ENCODE peak calls at places on chromosomes 12 and 14, in eight cellular contexts. One of them, this sample, is unnamed.

GRCh38 chr14:55446127-55446736 is 5.8 kb upstream of the TBPL2 start:
- DNase-seq in activated CD4-positive, CD25-positive, alpha-beta regulatory T cell: peak; percentile 3
- DNase-seq in foreskin fibroblast: peak; percentile 65
- DNase-seq in lower lobe of right lung: no peak
- DNase-seq in mucosa of gallbladder: peak; percentile 67
- DNase-seq in M059J: peak; percentile 83
- DNase-seq in AG10803: peak; percentile 72
- DNase-seq in epithelial cell of esophagus: peak; percentile 81
- DNase-seq in this sample: peak; percentile 71

GRCh38 chr12:42987216-42987631 is 397.7 kb upstream of the PRICKLE1 start:
- DNase-seq in activated CD4-positive, CD25-positive, alpha-beta regulatory T cell: no peak
- DNase-seq in foreskin fibroblast: no peak
- DNase-seq in lower lobe of right lung: no peak
- DNase-seq in mucosa of gallbladder: no peak
- DNase-seq in M059J: peak; percentile 48
- DNase-seq in AG10803: peak; percentile 0
- DNase-seq in epithelial cell of esophagus: no peak
- DNase-seq in this sample: peak; percentile 40

GRCh38 chr12:132423251-132424117 is 66.5 kb upstream of the FBRSL1 start:
- DNase-seq in activated CD4-positive, CD25-positive, alpha-beta regulatory T cell: no peak
- DNase-seq in foreskin fibroblast: no peak
- DNase-seq in lower lobe of right lung: no peak
- DNase-seq in mucosa of gallbladder: no peak
- DNase-seq in M059J: no peak
- DNase-seq in AG10803: no peak
- DNase-seq in epithelial cell of esophagus: no peak
- DNase-seq in this sample: no peak

GRCh38 chr12:38162013-38162412 is 154.6 kb upstream of the ALG10B start:
- DNase-seq in activated CD4-positive, CD25-positive, alpha-beta regulatory T cell: no peak
- DNase-seq in foreskin fibroblast: no peak
- DNase-seq in lower lobe of right lung: no peak
- DNase-seq in mucosa of gallbladder: no peak
- DNase-seq in M059J: no peak
- DNase-seq in AG10803: no peak
- DNase-seq in epithelial cell of esophagus: no peak
- DNase-seq in this sample: no peak

GRCh38 chr12:114605918-114606317 is 78.1 kb downstream of the TBX3 start:
- DNase-seq in activated CD4-positive, CD25-positive, alpha-beta regulatory T cell: no peak
- DNase-seq in foreskin fibroblast: no peak
- DNase-seq in lower lobe of right lung: no peak
- DNase-seq in mucosa of gallbladder: no peak
- DNase-seq in M059J: no peak
- DNase-seq in AG10803: no peak
- DNase-seq in epithelial cell of esophagus: no peak
- DNase-seq in this sample: no peak

GRCh38 chr12:98758331-98758730 is 113.2 kb downstream of the APAF1 start:
- DNase-seq in activated CD4-positive, CD25-positive, alpha-beta regulatory T cell: no peak
- DNase-seq in foreskin fibroblast: no peak
- DNase-seq in lower lobe of right lung: no peak
- DNase-seq in mucosa of gallbladder: no peak
- DNase-seq in M059J: peak; percentile 48
- DNase-seq in AG10803: peak; percentile 63
- DNase-seq in epithelial cell of esophagus: no peak
- DNase-seq in this sample: peak; percentile 37

GRCh38 chr12:64103821-64104220 is 118.3 kb downstream of the KICS2 start:
- DNase-seq in activated CD4-positive, CD25-positive, alpha-beta regulatory T cell: no peak
- DNase-seq in foreskin fibroblast: no peak
- DNase-seq in lower lobe of right lung: no peak
- DNase-seq in mucosa of gallbladder: no peak
- DNase-seq in M059J: peak; percentile 49
- DNase-seq in AG10803: peak; percentile 59
- DNase-seq in epithelial cell of esophagus: peak; percentile 21
- DNase-seq in this sample: no peak

GRCh38 chr12:99334737-99335136 is 312.8 kb upstream of the GARIN6 start:
- DNase-seq in activated CD4-positive, CD25-positive, alpha-beta regulatory T cell: no peak
- DNase-seq in foreskin fibroblast: no peak
- DNase-seq in lower lobe of right lung: no peak
- DNase-seq in mucosa of gallbladder: no peak
- DNase-seq in M059J: no peak
- DNase-seq in AG10803: no peak
- DNase-seq in epithelial cell of esophagus: no peak
- DNase-seq in this sample: no peak

GRCh38 chr12:65585648-65586420 is 238.4 kb upstream of the HMGA2 start:
- DNase-seq in activated CD4-positive, CD25-positive, alpha-beta regulatory T cell: no peak
- DNase-seq in foreskin fibroblast: no peak
- DNase-seq in lower lobe of right lung: no peak
- DNase-seq in mucosa of gallbladder: no peak
- DNase-seq in M059J: no peak
- DNase-seq in AG10803: no peak
- DNase-seq in epithelial cell of esophagus: no peak
- DNase-seq in this sample: peak; percentile 28

GRCh38 chr12:106342397-106343212 is 14.9 kb upstream of the POLR3B start:
- DNase-seq in activated CD4-positive, CD25-positive, alpha-beta regulatory T cell: no peak
- DNase-seq in foreskin fibroblast: peak; percentile 75
- DNase-seq in lower lobe of right lung: peak; percentile 65
- DNase-seq in mucosa of gallbladder: peak; percentile 62
- DNase-seq in M059J: peak; percentile 81
- DNase-seq in AG10803: peak; percentile 86
- DNase-seq in epithelial cell of esophagus: peak; percentile 65
- DNase-seq in this sample: peak; percentile 74

GRCh38 chr14:100773331-100774163 is 46.9 kb downstream of the DLK1 start:
- DNase-seq in activated CD4-positive, CD25-positive, alpha-beta regulatory T cell: no peak
- DNase-seq in foreskin fibroblast: no peak
- DNase-seq in lower lobe of right lung: no peak
- DNase-seq in mucosa of gallbladder: no peak
- DNase-seq in M059J: no peak
- DNase-seq in AG10803: no peak
- DNase-seq in epithelial cell of esophagus: no peak
- DNase-seq in this sample: no peak

GRCh38 chr14:75226755-75227544 is 50.5 kb upstream of the TMED10 start:
- DNase-seq in activated CD4-positive, CD25-positive, alpha-beta regulatory T cell: no peak
- DNase-seq in foreskin fibroblast: no peak
- DNase-seq in lower lobe of right lung: no peak
- DNase-seq in mucosa of gallbladder: no peak
- DNase-seq in M059J: no peak
- DNase-seq in AG10803: no peak
- DNase-seq in epithelial cell of esophagus: no peak
- DNase-seq in this sample: no peak

GRCh38 chr12:63450821-63451220 is 217.5 kb downstream of the DPY19L2 start:
- DNase-seq in activated CD4-positive, CD25-positive, alpha-beta regulatory T cell: no peak
- DNase-seq in foreskin fibroblast: no peak
- DNase-seq in lower lobe of right lung: no peak
- DNase-seq in mucosa of gallbladder: no peak
- DNase-seq in M059J: no peak
- DNase-seq in AG10803: no peak
- DNase-seq in epithelial cell of esophagus: no peak
- DNase-seq in this sample: no peak

GRCh38 chr12:58368001-58368400 is 426.6 kb downstream of the ATP23 start:
- DNase-seq in activated CD4-positive, CD25-positive, alpha-beta regulatory T cell: no peak
- DNase-seq in foreskin fibroblast: no peak
- DNase-seq in lower lobe of right lung: no peak
- DNase-seq in mucosa of gallbladder: no peak
- DNase-seq in M059J: peak; percentile 63
- DNase-seq in AG10803: no peak
- DNase-seq in epithelial cell of esophagus: no peak
- DNase-seq in this sample: no peak

GRCh38 chr14:95547626-95548327 is 12.9 kb downstream of the GLRX5 start:
- DNase-seq in activated CD4-positive, CD25-positive, alpha-beta regulatory T cell: no peak
- DNase-seq in foreskin fibroblast: no peak
- DNase-seq in lower lobe of right lung: no peak
- DNase-seq in mucosa of gallbladder: no peak
- DNase-seq in M059J: peak; percentile 79
- DNase-seq in AG10803: peak; percentile 63
- DNase-seq in epithelial cell of esophagus: peak; percentile 56
- DNase-seq in this sample: peak; percentile 75

GRCh38 chr12:121009744-121010143 is 6.5 kb downstream of the C12orf43 start:
- DNase-seq in activated CD4-positive, CD25-positive, alpha-beta regulatory T cell: no peak
- DNase-seq in foreskin fibroblast: peak; percentile 26
- DNase-seq in lower lobe of right lung: no peak
- DNase-seq in mucosa of gallbladder: peak; percentile 66
- DNase-seq in M059J: peak; percentile 44
- DNase-seq in AG10803: peak; percentile 28
- DNase-seq in epithelial cell of esophagus: peak; percentile 71
- DNase-seq in this sample: peak; percentile 22

GRCh38 chr12:34358198-34358597 is 335.9 kb downstream of the ALG10 start:
- DNase-seq in activated CD4-positive, CD25-positive, alpha-beta regulatory T cell: no peak
- DNase-seq in foreskin fibroblast: no peak
- DNase-seq in lower lobe of right lung: no peak
- DNase-seq in mucosa of gallbladder: no peak
- DNase-seq in M059J: no peak
- DNase-seq in AG10803: no peak
- DNase-seq in epithelial cell of esophagus: no peak
- DNase-seq in this sample: no peak

GRCh38 chr14:59321184-59321952 is 132.9 kb downstream of the DAAM1 start:
- DNase-seq in activated CD4-positive, CD25-positive, alpha-beta regulatory T cell: no peak
- DNase-seq in foreskin fibroblast: no peak
- DNase-seq in lower lobe of right lung: no peak
- DNase-seq in mucosa of gallbladder: no peak
- DNase-seq in M059J: peak; percentile 61
- DNase-seq in AG10803: peak; percentile 70
- DNase-seq in epithelial cell of esophagus: peak; percentile 81
- DNase-seq in this sample: peak; percentile 67

GRCh38 chr14:77099425-77100167 is 1.5 kb downstream of the CIPC start:
- DNase-seq in activated CD4-positive, CD25-positive, alpha-beta regulatory T cell: no peak
- DNase-seq in foreskin fibroblast: peak; percentile 79
- DNase-seq in lower lobe of right lung: no peak
- DNase-seq in mucosa of gallbladder: peak; percentile 23
- DNase-seq in M059J: peak; percentile 85
- DNase-seq in AG10803: peak; percentile 77
- DNase-seq in epithelial cell of esophagus: peak; percentile 45
- DNase-seq in this sample: peak; percentile 75

GRCh38 chr14:26276757-26277156 is 321.1 kb downstream of the NOVA1 start:
- DNase-seq in activated CD4-positive, CD25-positive, alpha-beta regulatory T cell: no peak
- DNase-seq in foreskin fibroblast: no peak
- DNase-seq in lower lobe of right lung: no peak
- DNase-seq in mucosa of gallbladder: no peak
- DNase-seq in M059J: no peak
- DNase-seq in AG10803: no peak
- DNase-seq in epithelial cell of esophagus: no peak
- DNase-seq in this sample: no peak

GRCh38 chr12:58443273-58443980 is 476.9 kb downstream of the LRIG3 start:
- DNase-seq in activated CD4-positive, CD25-positive, alpha-beta regulatory T cell: no peak
- DNase-seq in foreskin fibroblast: no peak
- DNase-seq in lower lobe of right lung: no peak
- DNase-seq in mucosa of gallbladder: no peak
- DNase-seq in M059J: peak; percentile 45
- DNase-seq in AG10803: peak; percentile 18
- DNase-seq in epithelial cell of esophagus: peak; percentile 59
- DNase-seq in this sample: peak; percentile 37

GRCh38 chr12:105221588-105222325 is 14.2 kb downstream of the APPL2 start:
- DNase-seq in activated CD4-positive, CD25-positive, alpha-beta regulatory T cell: no peak
- DNase-seq in foreskin fibroblast: no peak
- DNase-seq in lower lobe of right lung: no peak
- DNase-seq in mucosa of gallbladder: no peak
- DNase-seq in M059J: no peak
- DNase-seq in AG10803: no peak
- DNase-seq in epithelial cell of esophagus: no peak
- DNase-seq in this sample: no peak

GRCh38 chr14:68132722-68133121 is 313.1 kb downstream of the RAD51B start:
- DNase-seq in activated CD4-positive, CD25-positive, alpha-beta regulatory T cell: no peak
- DNase-seq in foreskin fibroblast: no peak
- DNase-seq in lower lobe of right lung: no peak
- DNase-seq in mucosa of gallbladder: no peak
- DNase-seq in M059J: no peak
- DNase-seq in AG10803: no peak
- DNase-seq in epithelial cell of esophagus: no peak
- DNase-seq in this sample: no peak

GRCh38 chr14:90820958-90821357 is 4.7 kb upstream of the TTC7B start:
- DNase-seq in activated CD4-positive, CD25-positive, alpha-beta regulatory T cell: peak; percentile 46
- DNase-seq in foreskin fibroblast: peak; percentile 21
- DNase-seq in lower lobe of right lung: no peak
- DNase-seq in mucosa of gallbladder: no peak
- DNase-seq in M059J: peak; percentile 77
- DNase-seq in AG10803: peak; percentile 29
- DNase-seq in epithelial cell of esophagus: peak; percentile 94
- DNase-seq in this sample: peak; percentile 68

GRCh38 chr12:106739318-106739717 is 35.2 kb upstream of the RIC8B start:
- DNase-seq in activated CD4-positive, CD25-positive, alpha-beta regulatory T cell: no peak
- DNase-seq in foreskin fibroblast: no peak
- DNase-seq in lower lobe of right lung: no peak
- DNase-seq in mucosa of gallbladder: no peak
- DNase-seq in M059J: peak; percentile 46
- DNase-seq in AG10803: no peak
- DNase-seq in epithelial cell of esophagus: no peak
- DNase-seq in this sample: no peak

GRCh38 chr14:74503256-74503972 is 9.8 kb downstream of the ISCA2 start:
- DNase-seq in activated CD4-positive, CD25-positive, alpha-beta regulatory T cell: no peak
- DNase-seq in foreskin fibroblast: no peak
- DNase-seq in lower lobe of right lung: no peak
- DNase-seq in mucosa of gallbladder: no peak
- DNase-seq in M059J: no peak
- DNase-seq in AG10803: no peak
- DNase-seq in epithelial cell of esophagus: no peak
- DNase-seq in this sample: no peak

GRCh38 chr12:18283776-18284175 is 22.5 kb downstream of the PIK3C2G start:
- DNase-seq in activated CD4-positive, CD25-positive, alpha-beta regulatory T cell: no peak
- DNase-seq in foreskin fibroblast: no peak
- DNase-seq in lower lobe of right lung: no peak
- DNase-seq in mucosa of gallbladder: no peak
- DNase-seq in M059J: no peak
- DNase-seq in AG10803: no peak
- DNase-seq in epithelial cell of esophagus: no peak
- DNase-seq in this sample: no peak

GRCh38 chr14:75175677-75176141 is 703 bp downstream of the TMED10 start:
- DNase-seq in activated CD4-positive, CD25-positive, alpha-beta regulatory T cell: no peak
- DNase-seq in foreskin fibroblast: no peak
- DNase-seq in lower lobe of right lung: no peak
- DNase-seq in mucosa of gallbladder: no peak
- DNase-seq in M059J: no peak
- DNase-seq in AG10803: no peak
- DNase-seq in epithelial cell of esophagus: no peak
- DNase-seq in this sample: no peak

GRCh38 chr12:3303410-3304136 is 187.4 kb upstream of the PRMT8 start:
- DNase-seq in activated CD4-positive, CD25-positive, alpha-beta regulatory T cell: no peak
- DNase-seq in foreskin fibroblast: no peak
- DNase-seq in lower lobe of right lung: no peak
- DNase-seq in mucosa of gallbladder: no peak
- DNase-seq in M059J: no peak
- DNase-seq in AG10803: no peak
- DNase-seq in epithelial cell of esophagus: peak; percentile 82
- DNase-seq in this sample: no peak

GRCh38 chr14:21068521-21069387 is 1.4 kb upstream of the ARHGEF40 start:
- DNase-seq in activated CD4-positive, CD25-positive, alpha-beta regulatory T cell: peak; percentile 23
- DNase-seq in foreskin fibroblast: no peak
- DNase-seq in lower lobe of right lung: peak; percentile 67
- DNase-seq in mucosa of gallbladder: peak; percentile 60
- DNase-seq in M059J: peak; percentile 63
- DNase-seq in AG10803: peak; percentile 48
- DNase-seq in epithelial cell of esophagus: peak; percentile 70
- DNase-seq in this sample: peak; percentile 56

GRCh38 chr12:4046150-4046845 is 173.1 kb upstream of the PARP11 start:
- DNase-seq in activated CD4-positive, CD25-positive, alpha-beta regulatory T cell: no peak
- DNase-seq in foreskin fibroblast: no peak
- DNase-seq in lower lobe of right lung: no peak
- DNase-seq in mucosa of gallbladder: no peak
- DNase-seq in M059J: no peak
- DNase-seq in AG10803: no peak
- DNase-seq in epithelial cell of esophagus: no peak
- DNase-seq in this sample: no peak

GRCh38 chr14:60862283-60862682 is 118.6 kb downstream of the TRMT5 start:
- DNase-seq in activated CD4-positive, CD25-positive, alpha-beta regulatory T cell: no peak
- DNase-seq in foreskin fibroblast: peak; percentile 11
- DNase-seq in lower lobe of right lung: no peak
- DNase-seq in mucosa of gallbladder: peak; percentile 87
- DNase-seq in M059J: peak; percentile 5
- DNase-seq in AG10803: peak; percentile 1
- DNase-seq in epithelial cell of esophagus: peak; percentile 82
- DNase-seq in this sample: no peak

GRCh38 chr14:64200170-64200569 is 94.0 kb downstream of the ESR2 start:
- DNase-seq in activated CD4-positive, CD25-positive, alpha-beta regulatory T cell: no peak
- DNase-seq in foreskin fibroblast: no peak
- DNase-seq in lower lobe of right lung: peak; percentile 58
- DNase-seq in mucosa of gallbladder: no peak
- DNase-seq in M059J: no peak
- DNase-seq in AG10803: no peak
- DNase-seq in epithelial cell of esophagus: no peak
- DNase-seq in this sample: no peak

GRCh38 chr12:65672441-65672840 is 151.8 kb upstream of the HMGA2 start:
- DNase-seq in activated CD4-positive, CD25-positive, alpha-beta regulatory T cell: no peak
- DNase-seq in foreskin fibroblast: no peak
- DNase-seq in lower lobe of right lung: no peak
- DNase-seq in mucosa of gallbladder: no peak
- DNase-seq in M059J: no peak
- DNase-seq in AG10803: no peak
- DNase-seq in epithelial cell of esophagus: peak; percentile 32
- DNase-seq in this sample: no peak

This sample was measured in RPMI7951.